ENCODE peak calls at places on chromosomes 1 and 21, in six cellular contexts. Y is right atrium auricular region, T is astrocyte, M is epithelial cell of proximal tubule, X is lower lobe of right lung, J is left ventricle myocardium inferior. U is an unnamed sample.

GRCh38 chr21:43262427-43262826 is 93.6 kb downstream of the CRYAA start:
- DNase-seq in Y (no peak), T (no peak), M (no peak), X (peak; percentile 33), J (peak; percentile 4), U (no peak)

GRCh38 chr1:6889875-6890480 is 104.7 kb downstream of the CAMTA1 start:
- DNase-seq in Y (no peak), T (peak; percentile 32), M (no peak), X (peak; percentile 54), J (no peak), U (no peak)

GRCh38 chr1:174982971-174983689 is 16.6 kb upstream of the CACYBP start:
- DNase-seq in Y (no peak), T (no peak), M (no peak), X (no peak), J (no peak), U (no peak)

GRCh38 chr1:39666772-39667171 is 5.1 kb downstream of the NT5C1A start:
- DNase-seq in Y (no peak), T (no peak), M (no peak), X (no peak), J (no peak), U (no peak)

GRCh38 chr1:53732912-53733317 is 6.0 kb downstream of the GLIS1 start:
- DNase-seq in Y (no peak), T (peak; percentile 96), M (no peak), X (no peak), J (no peak), U (peak; percentile 55)

GRCh38 chr1:156502749-156503671 is 2.4 kb upstream of the MEF2D start:
- DNase-seq in Y (peak; percentile 93), T (peak; percentile 94), M (peak; percentile 78), X (peak; percentile 84), J (peak; percentile 84), U (peak; percentile 91)

GRCh38 chr1:21864730-21865129 is 52.7 kb downstream of the LDLRAD2 start:
- DNase-seq in Y (no peak), T (no peak), M (no peak), X (peak; percentile 41), J (no peak), U (no peak)

GRCh38 chr1:202639500-202639899 is 70.8 kb downstream of the SYT2 start:
- DNase-seq in Y (no peak), T (peak; percentile 57), M (no peak), X (no peak), J (no peak), U (no peak)

GRCh38 chr1:203325418-203326091 is 20.2 kb downstream of the BTG2 start:
- DNase-seq in Y (peak; percentile 85), T (no peak), M (no peak), X (peak; percentile 74), J (peak; percentile 83), U (no peak)

GRCh38 chr1:190619724-190620123 is 142.1 kb upstream of the BRINP3 start:
- DNase-seq in Y (no peak), T (peak; percentile 7), M (no peak), X (no peak), J (no peak), U (no peak)

GRCh38 chr1:54581621-54582035 is 33.6 kb downstream of the ACOT11 start:
- DNase-seq in Y (peak; percentile 92), T (peak; percentile 58), M (peak; percentile 47), X (peak; percentile 94), J (peak; percentile 91), U (peak; percentile 88)

GRCh38 chr21:46509760-46510159 is 51.1 kb downstream of the DIP2A start:
- DNase-seq in Y (no peak), T (no peak), M (no peak), X (no peak), J (no peak), U (peak; percentile 79)

GRCh38 chr1:235402457-235403200 is 35.4 kb downstream of the TBCE start:
- DNase-seq in Y (no peak), T (no peak), M (no peak), X (no peak), J (no peak), U (peak; percentile 46)

GRCh38 chr1:3404301-3404700 is 50.2 kb upstream of the ARHGEF16 start:
- DNase-seq in Y (no peak), T (no peak), M (no peak), X (no peak), J (no peak), U (no peak)

GRCh38 chr21:38839683-38840286 is 34.1 kb downstream of the ETS2 start:
- DNase-seq in Y (peak; percentile 55), T (peak; percentile 94), M (no peak), X (no peak), J (no peak), U (peak; percentile 67)

GRCh38 chr1:21939650-21940374 is 2.7 kb upstream of the HSPG2 start:
- DNase-seq in Y (peak; percentile 97), T (peak; percentile 97), M (peak; percentile 91), X (peak; percentile 80), J (peak; percentile 89), U (peak; percentile 78)

GRCh38 chr21:37547615-37547975 is 181.0 kb downstream of the DYRK1A start:
- DNase-seq in Y (no peak), T (no peak), M (no peak), X (no peak), J (no peak), U (no peak)

GRCh38 chr1:34083974-34084373 is 81.1 kb downstream of the CSMD2 start:
- DNase-seq in Y (no peak), T (no peak), M (no peak), X (no peak), J (no peak), U (no peak)

GRCh38 chr1:155170806-155171205 is 2.3 kb downstream of the KRTCAP2 start:
- DNase-seq in Y (peak; percentile 40), T (no peak), M (no peak), X (no peak), J (no peak), U (no peak)

GRCh38 chr1:38289034-38289433 is 242.4 kb upstream of the POU3F1 start:
- DNase-seq in Y (no peak), T (no peak), M (no peak), X (no peak), J (no peak), U (no peak)

GRCh38 chr1:219660666-219661463 is 48.0 kb upstream of the ZC3H11B start:
- DNase-seq in Y (peak; percentile 91), T (peak; percentile 81), M (peak; percentile 33), X (peak; percentile 86), J (peak; percentile 91), U (peak; percentile 66)

GRCh38 chr21:33419538-33420123 is 16.4 kb downstream of the IFNGR2 start:
- DNase-seq in Y (peak; percentile 68), T (no peak), M (no peak), X (peak; percentile 58), J (no peak), U (no peak)

DNA sequence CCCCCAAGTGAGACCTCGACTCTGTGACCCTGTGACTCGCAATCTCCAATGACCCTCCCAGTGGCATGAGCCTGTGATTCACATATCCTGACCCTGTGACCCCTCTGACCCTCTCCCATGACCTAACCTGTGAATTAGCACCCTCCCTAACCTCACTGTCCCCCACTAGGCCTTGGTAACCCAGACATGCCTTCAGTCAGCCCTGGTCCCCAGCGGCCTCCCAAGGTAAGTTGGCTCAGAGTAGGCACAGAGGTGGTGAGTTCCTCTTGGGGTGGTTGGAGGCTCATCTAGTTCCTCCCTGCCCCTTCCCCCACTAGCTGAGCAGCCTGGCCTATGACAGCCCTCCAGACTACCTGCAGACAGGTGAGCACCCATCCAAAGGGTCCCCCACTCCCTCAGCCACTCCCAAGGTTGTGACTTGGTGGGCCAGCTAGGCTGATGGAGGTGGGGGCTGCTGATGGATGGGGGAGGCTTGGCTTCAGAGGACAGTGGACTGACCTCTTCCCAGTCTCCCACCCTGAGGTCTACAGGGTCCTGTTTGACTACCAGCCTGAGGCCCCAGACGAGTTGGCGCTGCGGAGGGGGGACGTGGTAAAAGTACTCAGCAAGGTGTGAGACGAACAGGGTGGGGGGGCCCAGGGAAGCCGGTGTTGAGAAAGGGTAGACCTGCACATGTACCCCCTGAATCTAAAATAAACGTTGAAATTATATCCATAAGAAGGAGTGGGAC is 1.6 kb downstream of the SH3D21 start:
- DNase-seq in Y (peak; percentile 42), T (no peak), M (no peak), X (no peak), J (no peak), U (no peak)
- H3K4me3 ChIP-seq in Y (no peak overlapping the region), T (peak overlapping the region; percentile 66), M (peak overlapping the region; percentile 61), X (peak overlapping the region; percentile 96), J (peak overlapping the region; percentile 81), U (peak overlapping the region; percentile 86)

DNA sequence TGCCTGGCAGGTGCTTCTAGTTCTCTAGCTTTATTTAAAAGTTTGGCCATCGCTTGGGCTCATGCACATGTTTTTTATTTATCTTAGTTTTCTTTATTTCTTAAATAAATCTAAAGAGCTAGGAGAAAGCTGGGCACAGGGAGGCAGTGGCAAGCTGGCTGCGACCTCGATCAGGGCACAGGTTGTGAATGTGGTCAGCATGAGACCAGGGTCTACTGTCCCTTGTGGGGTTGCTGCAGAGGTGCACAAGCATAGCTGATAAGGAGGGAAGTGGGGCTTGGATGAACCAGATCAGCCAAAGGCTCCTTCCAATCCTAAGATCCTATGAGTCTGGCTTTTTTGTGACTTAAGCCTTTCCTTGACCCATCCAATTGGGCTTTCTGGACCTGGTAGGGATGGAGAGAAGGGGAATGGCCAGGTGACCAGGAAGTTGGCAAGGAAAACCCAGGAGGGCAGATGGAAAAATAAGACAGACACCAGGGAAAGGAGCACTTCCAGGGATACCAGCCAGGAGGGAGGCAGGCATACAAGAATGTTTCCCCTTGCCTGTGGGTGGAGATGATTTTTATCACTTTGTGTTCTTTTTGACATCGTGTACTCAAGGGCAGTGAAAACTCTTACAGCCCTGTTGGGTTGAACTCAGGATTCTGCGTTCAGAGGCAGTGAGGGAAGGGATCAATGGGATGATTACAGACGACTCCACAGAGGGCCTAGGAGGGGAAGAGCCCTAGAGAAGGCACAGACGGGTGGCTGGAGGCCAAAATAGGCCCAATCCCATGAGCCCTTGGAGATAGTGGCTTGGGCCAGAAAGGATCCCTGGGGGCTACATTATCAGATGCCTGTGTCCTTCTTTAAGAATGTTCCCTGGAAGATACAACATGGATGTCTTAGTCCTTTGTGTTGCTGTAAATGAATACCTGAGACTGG is 8.5 kb downstream of the CYP4B1 start:
- DNase-seq in Y (no peak), T (no peak), M (no peak), X (no peak), J (no peak), U (no peak)
- TF ChIP-seq CTCF in Y (no peak), T (no peak), M (no peak), X (peak; percentile 20), J (no peak), U (no peak)

GRCh38 chr1:10529096-10529495 is 54.3 kb downstream of the PEX14 start:
- DNase-seq in Y (no peak), T (peak; percentile 29), M (no peak), X (no peak), J (no peak), U (no peak)
- H3K4me3 ChIP-seq in Y (no peak overlapping the region), T (peak overlapping the region; percentile 25), M (peak overlapping the region; percentile 24), X (no peak overlapping the region), J (peak overlapping the region; percentile 8), U (no peak overlapping the region)

GRCh38 chr1:164702664-164703063 is 143.7 kb downstream of the PBX1 start:
- DNase-seq in Y (no peak), T (no peak), M (no peak), X (no peak), J (no peak), U (no peak)

GRCh38 chr1:164699815-164700491 is 141.0 kb downstream of the PBX1 start:
- DNase-seq in Y (no peak), T (no peak), M (no peak), X (no peak), J (no peak), U (no peak)

GRCh38 chr1:164702216-164702615 is 143.2 kb downstream of the PBX1 start:
- DNase-seq in Y (no peak), T (peak; percentile 45), M (no peak), X (no peak), J (no peak), U (no peak)

GRCh38 chr1:164700683-164701082 is 141.7 kb downstream of the PBX1 start:
- DNase-seq in Y (no peak), T (no peak), M (no peak), X (no peak), J (no peak), U (no peak)

GRCh38 chr1:164701221-164701761 is 142.3 kb downstream of the PBX1 start:
- DNase-seq in Y (no peak), T (no peak), M (no peak), X (no peak), J (no peak), U (no peak)
- TF ChIP-seq CTCF in Y (no peak), T (no peak), M (no peak), X (no peak), J (no peak), U (no peak)

U was measured in retinal pigment epithelial cell.